ENCODE peak calls at places on chromosome X, in nine cellular contexts. One of them, this sample, is unnamed.

GRCh38 chrX:131704136-131704695 is 160.3 kb downstream of the OR13H1 start:
- DNase-seq in tibial artery: no peak
- DNase-seq in heart left ventricle: peak; percentile 87
- DNase-seq in AG09309: peak; percentile 69
- DNase-seq in IMR-90: peak; percentile 85
- DNase-seq in Calu3: no peak
- DNase-seq in lower leg skin: peak; percentile 97
- DNase-seq in left ventricle myocardium inferior: no peak
- DNase-seq in astrocyte of the spinal cord: peak; percentile 85
- DNase-seq in this sample: no peak

GRCh38 chrX:274904-275475 is 6.2 kb upstream of the PLCXD1 start:
- DNase-seq in IMR-90: no peak
- DNase-seq in left ventricle myocardium inferior: no peak
- DNase-seq in AG09309: no peak
- DNase-seq in tibial artery: peak; percentile 43
- DNase-seq in astrocyte of the spinal cord: no peak
- DNase-seq in heart left ventricle: peak; percentile 65
- DNase-seq in lower leg skin: no peak
- DNase-seq in Calu3: no peak
- DNase-seq in this sample: peak; percentile 61

GRCh38 chrX:101395789-101396188 is 5.0 kb downstream of the RPL36A start:
- DNase-seq in left ventricle myocardium inferior: no peak
- DNase-seq in lower leg skin: no peak
- DNase-seq in Calu3: no peak
- DNase-seq in tibial artery: no peak
- DNase-seq in IMR-90: no peak
- DNase-seq in AG09309: no peak
- DNase-seq in astrocyte of the spinal cord: no peak
- DNase-seq in heart left ventricle: no peak
- DNase-seq in this sample: no peak

GRCh38 chrX:16882188-16882587 is 12.0 kb upstream of the RBBP7 start:
- DNase-seq in heart left ventricle: no peak
- DNase-seq in IMR-90: peak; percentile 25
- DNase-seq in AG09309: no peak
- DNase-seq in left ventricle myocardium inferior: peak; percentile 18
- DNase-seq in Calu3: peak; percentile 34
- DNase-seq in tibial artery: peak; percentile 21
- DNase-seq in lower leg skin: no peak
- DNase-seq in astrocyte of the spinal cord: peak; percentile 19
- DNase-seq in this sample: no peak

GRCh38 chrX:17983389-17983788 is 122.3 kb upstream of the RAI2 start:
- DNase-seq in AG09309: no peak
- DNase-seq in heart left ventricle: no peak
- DNase-seq in Calu3: no peak
- DNase-seq in lower leg skin: no peak
- DNase-seq in tibial artery: no peak
- DNase-seq in left ventricle myocardium inferior: no peak
- DNase-seq in astrocyte of the spinal cord: no peak
- DNase-seq in IMR-90: no peak
- DNase-seq in this sample: no peak

GRCh38 chrX:153885208-153885787 is 675 bp downstream of the L1CAM start:
- DNase-seq in tibial artery: no peak
- DNase-seq in left ventricle myocardium inferior: no peak
- DNase-seq in Calu3: no peak
- DNase-seq in lower leg skin: no peak
- DNase-seq in heart left ventricle: no peak
- DNase-seq in astrocyte of the spinal cord: no peak
- DNase-seq in IMR-90: no peak
- DNase-seq in AG09309: no peak
- DNase-seq in this sample: peak; percentile 73

GRCh38 chrX:139842326-139843175 is 90.3 kb downstream of the ATP11C start:
- DNase-seq in tibial artery: no peak
- DNase-seq in lower leg skin: no peak
- DNase-seq in heart left ventricle: no peak
- DNase-seq in astrocyte of the spinal cord: no peak
- DNase-seq in Calu3: no peak
- DNase-seq in IMR-90: peak; percentile 23
- DNase-seq in left ventricle myocardium inferior: no peak
- DNase-seq in AG09309: no peak
- DNase-seq in this sample: no peak

GRCh38 chrX:119647552-119648420 is 41.6 kb upstream of the NKRF start:
- DNase-seq in heart left ventricle: no peak
- DNase-seq in AG09309: no peak
- DNase-seq in astrocyte of the spinal cord: no peak
- DNase-seq in lower leg skin: no peak
- DNase-seq in IMR-90: no peak
- DNase-seq in tibial artery: no peak
- DNase-seq in left ventricle myocardium inferior: no peak
- DNase-seq in Calu3: no peak
- DNase-seq in this sample: no peak

GRCh38 chrX:12881914-12882313 is 15.0 kb downstream of the TLR7 start:
- DNase-seq in IMR-90: no peak
- DNase-seq in tibial artery: no peak
- DNase-seq in AG09309: no peak
- DNase-seq in astrocyte of the spinal cord: no peak
- DNase-seq in heart left ventricle: no peak
- DNase-seq in Calu3: no peak
- DNase-seq in left ventricle myocardium inferior: no peak
- DNase-seq in lower leg skin: no peak
- DNase-seq in this sample: no peak

GRCh38 chrX:153635788-153636668 is 11.0 kb upstream of the DUSP9 start:
- DNase-seq in tibial artery: no peak
- DNase-seq in astrocyte of the spinal cord: no peak
- DNase-seq in heart left ventricle: peak; percentile 22
- DNase-seq in lower leg skin: no peak
- DNase-seq in left ventricle myocardium inferior: no peak
- DNase-seq in Calu3: peak; percentile 67
- DNase-seq in IMR-90: no peak
- DNase-seq in AG09309: no peak
- DNase-seq in this sample: peak; percentile 79

GRCh38 chrX:108036298-108036973 is 8.4 kb upstream of the VSIG1 start:
- DNase-seq in tibial artery: no peak
- DNase-seq in heart left ventricle: no peak
- DNase-seq in IMR-90: peak; percentile 93
- DNase-seq in AG09309: no peak
- DNase-seq in astrocyte of the spinal cord: peak; percentile 81
- DNase-seq in lower leg skin: no peak
- DNase-seq in left ventricle myocardium inferior: no peak
- DNase-seq in Calu3: peak; percentile 44
- DNase-seq in this sample: no peak

GRCh38 chrX:64204701-64205440 is 637 bp downstream of the AMER1 start:
- DNase-seq in AG09309: no peak
- DNase-seq in lower leg skin: no peak
- DNase-seq in left ventricle myocardium inferior: peak; percentile 19
- DNase-seq in astrocyte of the spinal cord: peak; percentile 30
- DNase-seq in Calu3: peak; percentile 22
- DNase-seq in tibial artery: peak; percentile 21
- DNase-seq in heart left ventricle: peak; percentile 34
- DNase-seq in IMR-90: peak; percentile 19
- DNase-seq in this sample: no peak

GRCh38 chrX:153526801-153527599 is 9.6 kb downstream of the ATP2B3 start:
- DNase-seq in tibial artery: no peak
- DNase-seq in AG09309: no peak
- DNase-seq in Calu3: no peak
- DNase-seq in left ventricle myocardium inferior: no peak
- DNase-seq in lower leg skin: no peak
- DNase-seq in astrocyte of the spinal cord: no peak
- DNase-seq in heart left ventricle: no peak
- DNase-seq in IMR-90: no peak
- DNase-seq in this sample: no peak

GRCh38 chrX:46380148-46380752 is 165.0 kb downstream of the ZNF674 start:
- DNase-seq in lower leg skin: no peak
- DNase-seq in tibial artery: no peak
- DNase-seq in AG09309: no peak
- DNase-seq in heart left ventricle: no peak
- DNase-seq in left ventricle myocardium inferior: no peak
- DNase-seq in Calu3: no peak
- DNase-seq in IMR-90: no peak
- DNase-seq in astrocyte of the spinal cord: no peak
- DNase-seq in this sample: no peak

GRCh38 chrX:46386511-46386910 is 158.7 kb downstream of the ZNF674 start:
- DNase-seq in IMR-90: no peak
- DNase-seq in lower leg skin: no peak
- DNase-seq in heart left ventricle: no peak
- DNase-seq in tibial artery: no peak
- DNase-seq in AG09309: no peak
- DNase-seq in astrocyte of the spinal cord: no peak
- DNase-seq in Calu3: no peak
- DNase-seq in left ventricle myocardium inferior: no peak
- DNase-seq in this sample: no peak

GRCh38 chrX:46382595-46382994 is 162.6 kb downstream of the ZNF674 start:
- DNase-seq in tibial artery: no peak
- DNase-seq in astrocyte of the spinal cord: no peak
- DNase-seq in lower leg skin: no peak
- DNase-seq in IMR-90: no peak
- DNase-seq in AG09309: no peak
- DNase-seq in heart left ventricle: no peak
- DNase-seq in Calu3: no peak
- DNase-seq in left ventricle myocardium inferior: no peak
- DNase-seq in this sample: no peak

GRCh38 chrX:46383006-46383405 is 162.2 kb downstream of the ZNF674 start:
- DNase-seq in AG09309: no peak
- DNase-seq in heart left ventricle: no peak
- DNase-seq in lower leg skin: no peak
- DNase-seq in IMR-90: no peak
- DNase-seq in astrocyte of the spinal cord: no peak
- DNase-seq in tibial artery: no peak
- DNase-seq in Calu3: no peak
- DNase-seq in left ventricle myocardium inferior: no peak
- DNase-seq in this sample: no peak

GRCh38 chrX:46381630-46382029 is 163.6 kb downstream of the ZNF674 start:
- DNase-seq in left ventricle myocardium inferior: no peak
- DNase-seq in lower leg skin: no peak
- DNase-seq in tibial artery: no peak
- DNase-seq in IMR-90: peak; percentile 17
- DNase-seq in astrocyte of the spinal cord: no peak
- DNase-seq in AG09309: no peak
- DNase-seq in heart left ventricle: no peak
- DNase-seq in Calu3: peak; percentile 53
- DNase-seq in this sample: no peak
- TF ChIP-seq CTCF in left ventricle myocardium inferior: peak; percentile 40
- TF ChIP-seq CTCF in lower leg skin: no peak
- TF ChIP-seq CTCF in tibial artery: no peak
- TF ChIP-seq CTCF in IMR-90: peak; percentile 40
- TF ChIP-seq CTCF in astrocyte of the spinal cord: peak; percentile 57
- TF ChIP-seq CTCF in AG09309: peak; percentile 59
- TF ChIP-seq CTCF in heart left ventricle: peak; percentile 32
- TF ChIP-seq CTCF in Calu3: no peak
- TF ChIP-seq CTCF in this sample: peak; percentile 63

GRCh38 chrX:70423937-70424336 is 823 bp downstream of the GDPD2 start:
- DNase-seq in AG09309: no peak
- DNase-seq in Calu3: no peak
- DNase-seq in tibial artery: no peak
- DNase-seq in astrocyte of the spinal cord: no peak
- DNase-seq in IMR-90: no peak
- DNase-seq in left ventricle myocardium inferior: no peak
- DNase-seq in lower leg skin: no peak
- DNase-seq in heart left ventricle: no peak
- DNase-seq in this sample: no peak

GRCh38 chrX:70421618-70422017 is 1.5 kb upstream of the GDPD2 start:
- DNase-seq in Calu3: no peak
- DNase-seq in astrocyte of the spinal cord: no peak
- DNase-seq in AG09309: no peak
- DNase-seq in IMR-90: no peak
- DNase-seq in tibial artery: no peak
- DNase-seq in left ventricle myocardium inferior: no peak
- DNase-seq in lower leg skin: no peak
- DNase-seq in heart left ventricle: no peak
- DNase-seq in this sample: no peak

GRCh38 chrX:70424801-70425200 is 1.7 kb downstream of the GDPD2 start:
- DNase-seq in tibial artery: no peak
- DNase-seq in heart left ventricle: no peak
- DNase-seq in lower leg skin: no peak
- DNase-seq in astrocyte of the spinal cord: no peak
- DNase-seq in IMR-90: no peak
- DNase-seq in left ventricle myocardium inferior: no peak
- DNase-seq in Calu3: no peak
- DNase-seq in AG09309: no peak
- DNase-seq in this sample: no peak

GRCh38 chrX:70426286-70427278 is 3.5 kb downstream of the GDPD2 start:
- DNase-seq in heart left ventricle: no peak
- DNase-seq in Calu3: no peak
- DNase-seq in IMR-90: no peak
- DNase-seq in left ventricle myocardium inferior: no peak
- DNase-seq in AG09309: no peak
- DNase-seq in astrocyte of the spinal cord: no peak
- DNase-seq in tibial artery: no peak
- DNase-seq in lower leg skin: peak; percentile 77
- DNase-seq in this sample: no peak

GRCh38 chrX:70422886-70423336 is at the start of gene GDPD2:
- DNase-seq in left ventricle myocardium inferior: no peak
- DNase-seq in tibial artery: no peak
- DNase-seq in AG09309: no peak
- DNase-seq in heart left ventricle: no peak
- DNase-seq in IMR-90: no peak
- DNase-seq in lower leg skin: no peak
- DNase-seq in astrocyte of the spinal cord: peak; percentile 29
- DNase-seq in Calu3: peak; percentile 60
- DNase-seq in this sample: no peak
- TF ChIP-seq CTCF in left ventricle myocardium inferior: peak; percentile 31
- TF ChIP-seq CTCF in tibial artery: no peak
- TF ChIP-seq CTCF in AG09309: peak; percentile 25
- TF ChIP-seq CTCF in heart left ventricle: peak; percentile 32
- TF ChIP-seq CTCF in IMR-90: no peak
- TF ChIP-seq CTCF in lower leg skin: no peak
- TF ChIP-seq CTCF in astrocyte of the spinal cord: peak; percentile 28
- TF ChIP-seq CTCF in Calu3: peak; percentile 33
- TF ChIP-seq CTCF in this sample: peak; percentile 35

DNA sequence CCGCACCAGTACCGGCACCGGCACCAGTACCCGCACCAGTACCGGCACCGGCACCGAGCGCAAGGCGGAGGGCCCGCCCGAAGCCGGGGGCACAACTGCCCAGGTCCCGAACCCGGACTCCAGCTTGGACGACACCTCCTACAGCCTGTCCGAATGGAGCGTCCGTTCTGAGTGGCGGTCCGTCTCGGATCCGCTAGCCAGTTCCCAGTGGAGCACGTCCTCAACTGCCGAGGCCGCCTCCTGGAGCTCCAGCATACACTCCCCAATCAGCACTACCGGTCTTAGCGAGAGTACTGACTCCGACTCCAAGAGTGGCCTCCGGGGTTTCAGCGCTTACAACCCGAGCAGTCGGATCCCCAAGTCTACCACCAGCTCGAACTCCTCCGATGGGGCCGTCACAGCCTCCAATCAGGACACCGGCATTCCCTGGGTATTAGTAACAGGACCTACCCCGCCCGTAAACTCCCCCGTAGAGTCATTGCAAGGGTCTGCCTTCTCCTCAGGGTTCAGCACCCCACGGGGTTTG is 885 bp upstream of the MAOA start:
- DNase-seq in AG09309: no peak
- DNase-seq in IMR-90: peak; percentile 3
- DNase-seq in lower leg skin: peak; percentile 86
- DNase-seq in heart left ventricle: peak; percentile 44
- DNase-seq in Calu3: peak; percentile 28
- DNase-seq in astrocyte of the spinal cord: peak; percentile 29
- DNase-seq in tibial artery: peak; percentile 39
- DNase-seq in left ventricle myocardium inferior: peak; percentile 24
- DNase-seq in this sample: peak; percentile 74
- TF ChIP-seq CTCF in AG09309: no peak
- TF ChIP-seq CTCF in IMR-90: no peak
- TF ChIP-seq CTCF in lower leg skin: no peak
- TF ChIP-seq CTCF in heart left ventricle: no peak
- TF ChIP-seq CTCF in Calu3: no peak
- TF ChIP-seq CTCF in astrocyte of the spinal cord: no peak
- TF ChIP-seq CTCF in tibial artery: no peak
- TF ChIP-seq CTCF in left ventricle myocardium inferior: no peak
- TF ChIP-seq CTCF in this sample: peak; percentile 50

GRCh38 chrX:91039777-91040176 is 394.9 kb upstream of the PABPC5 start:
- DNase-seq in AG09309: no peak
- DNase-seq in left ventricle myocardium inferior: no peak
- DNase-seq in lower leg skin: no peak
- DNase-seq in Calu3: no peak
- DNase-seq in tibial artery: no peak
- DNase-seq in heart left ventricle: no peak
- DNase-seq in astrocyte of the spinal cord: no peak
- DNase-seq in IMR-90: no peak
- DNase-seq in this sample: no peak
- TF ChIP-seq CTCF in AG09309: no peak
- TF ChIP-seq CTCF in left ventricle myocardium inferior: no peak
- TF ChIP-seq CTCF in lower leg skin: no peak
- TF ChIP-seq CTCF in Calu3: no peak
- TF ChIP-seq CTCF in tibial artery: no peak
- TF ChIP-seq CTCF in heart left ventricle: no peak
- TF ChIP-seq CTCF in astrocyte of the spinal cord: no peak
- TF ChIP-seq CTCF in IMR-90: no peak
- TF ChIP-seq CTCF in this sample: no peak